ENCODE peak calls at places on chromosomes 7 and 10, in four cellular contexts. One of them, this sample, is unnamed.
A peak's percentile ranks its signal among the peaks of the same experiment; 100 is the strongest.

GRCh38 chr7:122965306-122965705 is 30.2 kb downstream of the TAS2R16 start:
- DNase-seq in GM23338: no peak
- DNase-seq in CD8-positive, alpha-beta T cell: no peak
- DNase-seq in GM12891: no peak
- DNase-seq in this sample: no peak

GRCh38 chr10:129531969-129532660 is 65.1 kb downstream of the MGMT start:
- DNase-seq in CD8-positive, alpha-beta T cell: no peak
- DNase-seq in GM12891: no peak
- DNase-seq in GM23338: no peak
- DNase-seq in this sample: no peak

GRCh38 chr10:114970515-114970914 is 32.5 kb downstream of the TRUB1 start:
- DNase-seq in GM12891: no peak
- DNase-seq in CD8-positive, alpha-beta T cell: no peak
- DNase-seq in GM23338: peak; percentile 61
- DNase-seq in this sample: no peak

GRCh38 chr7:96241834-96242233 is 80.1 kb downstream of the SLC25A13 start:
- DNase-seq in GM12891: no peak
- DNase-seq in GM23338: no peak
- DNase-seq in CD8-positive, alpha-beta T cell: no peak
- DNase-seq in this sample: no peak

GRCh38 chr7:120856621-120857352 is 1.2 kb downstream of the TSPAN12 start:
- DNase-seq in CD8-positive, alpha-beta T cell: no peak
- DNase-seq in GM23338: peak; percentile 81
- DNase-seq in GM12891: peak; percentile 32
- DNase-seq in this sample: no peak

GRCh38 chr10:88968316-88968882 is 15.8 kb upstream of the ACTA2 start:
- DNase-seq in GM12891: no peak
- DNase-seq in GM23338: no peak
- DNase-seq in CD8-positive, alpha-beta T cell: no peak
- DNase-seq in this sample: peak; percentile 29

GRCh38 chr7:47654672-47655340 is 72.9 kb upstream of the TNS3 start:
- DNase-seq in GM12891: no peak
- DNase-seq in CD8-positive, alpha-beta T cell: no peak
- DNase-seq in GM23338: peak; percentile 37
- DNase-seq in this sample: no peak

GRCh38 chr7:39415091-39415820 is 150.9 kb upstream of the YAE1 start:
- DNase-seq in GM12891: no peak
- DNase-seq in GM23338: no peak
- DNase-seq in CD8-positive, alpha-beta T cell: no peak
- DNase-seq in this sample: no peak

GRCh38 chr10:46094931-46095755 is 49.1 kb upstream of the MSMB start:
- DNase-seq in CD8-positive, alpha-beta T cell: no peak
- DNase-seq in GM12891: no peak
- DNase-seq in GM23338: no peak
- DNase-seq in this sample: no peak

GRCh38 chr7:81600608-81601007 is 169.2 kb downstream of the HGF start:
- DNase-seq in GM12891: no peak
- DNase-seq in GM23338: no peak
- DNase-seq in CD8-positive, alpha-beta T cell: no peak
- DNase-seq in this sample: peak; percentile 56

GRCh38 chr7:95324396-95324795 is at the start of gene PON1:
- DNase-seq in GM23338: peak; percentile 69
- DNase-seq in GM12891: peak; percentile 12
- DNase-seq in CD8-positive, alpha-beta T cell: no peak
- DNase-seq in this sample: no peak

GRCh38 chr10:60849217-60849616 is 70.9 kb downstream of the CDK1 start:
- DNase-seq in GM23338: no peak
- DNase-seq in CD8-positive, alpha-beta T cell: no peak
- DNase-seq in GM12891: no peak
- DNase-seq in this sample: no peak

GRCh38 chr7:24657980-24658379 is 84.7 kb downstream of the PALS2 start:
- DNase-seq in GM23338: no peak
- DNase-seq in GM12891: no peak
- DNase-seq in CD8-positive, alpha-beta T cell: no peak
- DNase-seq in this sample: no peak

GRCh38 chr7:134084488-134085144 is 42.5 kb upstream of the LRGUK start:
- DNase-seq in GM12891: no peak
- DNase-seq in CD8-positive, alpha-beta T cell: no peak
- DNase-seq in GM23338: no peak
- DNase-seq in this sample: no peak

GRCh38 chr7:101634196-101634717 is 5.2 kb upstream of the MYL10 start:
- DNase-seq in CD8-positive, alpha-beta T cell: no peak
- DNase-seq in GM23338: peak; percentile 53
- DNase-seq in GM12891: no peak
- DNase-seq in this sample: no peak

GRCh38 chr7:24665564-24666294 is 91.5 kb downstream of the GSDME start:
- DNase-seq in CD8-positive, alpha-beta T cell: peak; percentile 13
- DNase-seq in GM12891: no peak
- DNase-seq in GM23338: peak; percentile 85
- DNase-seq in this sample: peak; percentile 18

GRCh38 chr10:24962998-24963397 is 10.6 kb upstream of the PRTFDC1 start:
- DNase-seq in GM23338: no peak
- DNase-seq in GM12891: no peak
- DNase-seq in CD8-positive, alpha-beta T cell: no peak
- DNase-seq in this sample: no peak

GRCh38 chr7:126606331-126606730 is 646.4 kb downstream of the GRM8 start:
- DNase-seq in GM23338: no peak
- DNase-seq in GM12891: no peak
- DNase-seq in CD8-positive, alpha-beta T cell: no peak
- DNase-seq in this sample: no peak

GRCh38 chr7:112212516-112213036 is 6.1 kb downstream of the ZNF277 start:
- DNase-seq in GM12891: no peak
- DNase-seq in CD8-positive, alpha-beta T cell: no peak
- DNase-seq in GM23338: no peak
- DNase-seq in this sample: no peak

GRCh38 chr7:110804501-110804900 is 286.4 kb upstream of the LRRN3 start:
- DNase-seq in GM12891: no peak
- DNase-seq in GM23338: peak; percentile 84
- DNase-seq in CD8-positive, alpha-beta T cell: no peak
- DNase-seq in this sample: no peak

This sample was measured in AG09319.